ENCODE peak calls at places on chromosomes 4 and X, in five cellular contexts. Q is epithelial cell of esophagus, B is WTC11, J is GM12865, P is ovary. A is an unnamed sample.

GRCh38 chrX:53263597-53264094 is 17.7 kb downstream of the IQSEC2 start:
- DNase-seq in B (no peak), P (no peak), Q (peak), J (no peak), A (peak)

GRCh38 chr4:165079476-165079875 is 25.8 kb downstream of the TRIM75 start:
- DNase-seq in J (no peak), P (no peak), Q (peak), B (no peak), A (no peak)

GRCh38 chrX:106286053-106286650 is 118.0 kb downstream of the PWWP3B start:
- DNase-seq in B (no peak), P (no peak), J (no peak), Q (peak), A (no peak)

GRCh38 chr4:142815834-142816233 is 30.3 kb downstream of the INPP4B start:
- DNase-seq in J (peak), Q (peak), B (no peak), P (no peak), A (no peak)

GRCh38 chr4:85257817-85258216 is 217.1 kb upstream of the ARHGAP24 start:
- DNase-seq in B (no peak), J (no peak), P (no peak), Q (no peak), A (no peak)

GRCh38 chrX:101136235-101136634 is 38.2 kb downstream of the CENPI start:
- DNase-seq in B (no peak), Q (peak), J (no peak), P (no peak), A (no peak)

GRCh38 chr4:107046261-107046660 is 10.1 kb upstream of the DKK2 start:
- DNase-seq in Q (no peak), B (no peak), J (no peak), P (no peak), A (no peak)

GRCh38 chrX:132956421-132957210 is 1.8 kb downstream of the HS6ST2 start:
- DNase-seq in Q (no peak), P (peak), B (peak), J (no peak), A (no peak)

GRCh38 chr4:172104534-172104933 is 291.3 kb downstream of the GALNTL6 start:
- DNase-seq in B (no peak), P (no peak), J (no peak), Q (no peak), A (no peak)

GRCh38 chr4:19739101-19739651 is 512.5 kb upstream of the SLIT2 start:
- DNase-seq in J (no peak), Q (peak), B (no peak), P (no peak), A (no peak)

GRCh38 chr4:102230194-102230593 is 115.1 kb downstream of the SLC39A8 start:
- DNase-seq in J (no peak), B (no peak), Q (no peak), P (no peak), A (no peak)

GRCh38 chr4:104451573-104451972 is 43.1 kb downstream of the CXXC4 start:
- DNase-seq in P (no peak), B (no peak), Q (peak), J (peak), A (no peak)

GRCh38 chr4:79949186-79949585 is 123.8 kb downstream of the ANTXR2 start:
- DNase-seq in Q (no peak), P (no peak), J (no peak), B (no peak), A (no peak)

GRCh38 chr4:139559095-139559490 is 3.1 kb upstream of the SETD7 start:
- DNase-seq in B (no peak), P (no peak), Q (no peak), J (no peak), A (no peak)

GRCh38 chrX:68196939-68197791 is 236.1 kb downstream of the OPHN1 start:
- DNase-seq in J (peak), Q (peak), P (peak), B (peak), A (no peak)

GRCh38 chrX:150899191-150899757 is 806 bp upstream of the CD99L2 start:
- DNase-seq in Q (peak), J (peak), B (peak), P (peak), A (peak)

GRCh38 chr4:141301216-141301615 is 80.5 kb downstream of the ZNF330 start:
- DNase-seq in J (no peak), B (no peak), P (no peak), Q (no peak), A (no peak)

GRCh38 chr4:25213327-25213979 is 20.4 kb upstream of the PI4K2B start:
- DNase-seq in J (no peak), P (no peak), Q (no peak), B (no peak), A (no peak)

GRCh38 chrX:17792842-17793241 is 55.5 kb downstream of the SCML1 start:
- DNase-seq in J (no peak), B (no peak), P (no peak), Q (no peak), A (no peak)

GRCh38 chr4:165472943-165473676 is 94.3 kb downstream of the CPE start:
- DNase-seq in P (no peak), Q (no peak), B (no peak), J (no peak), A (no peak)

GRCh38 chr4:140088317-140088967 is 65.5 kb downstream of the MAML3 start:
- DNase-seq in Q (no peak), J (no peak), B (no peak), P (no peak), A (no peak)

GRCh38 chr4:125283702-125284279 is 31.0 kb upstream of the FAT4 start:
- DNase-seq in P (no peak), Q (peak), B (no peak), J (peak), A (no peak)

GRCh38 chr4:82360298-82361177 is 13.3 kb downstream of the HNRNPD start:
- DNase-seq in J (no peak), Q (peak), B (no peak), P (no peak), A (no peak)

DNA sequence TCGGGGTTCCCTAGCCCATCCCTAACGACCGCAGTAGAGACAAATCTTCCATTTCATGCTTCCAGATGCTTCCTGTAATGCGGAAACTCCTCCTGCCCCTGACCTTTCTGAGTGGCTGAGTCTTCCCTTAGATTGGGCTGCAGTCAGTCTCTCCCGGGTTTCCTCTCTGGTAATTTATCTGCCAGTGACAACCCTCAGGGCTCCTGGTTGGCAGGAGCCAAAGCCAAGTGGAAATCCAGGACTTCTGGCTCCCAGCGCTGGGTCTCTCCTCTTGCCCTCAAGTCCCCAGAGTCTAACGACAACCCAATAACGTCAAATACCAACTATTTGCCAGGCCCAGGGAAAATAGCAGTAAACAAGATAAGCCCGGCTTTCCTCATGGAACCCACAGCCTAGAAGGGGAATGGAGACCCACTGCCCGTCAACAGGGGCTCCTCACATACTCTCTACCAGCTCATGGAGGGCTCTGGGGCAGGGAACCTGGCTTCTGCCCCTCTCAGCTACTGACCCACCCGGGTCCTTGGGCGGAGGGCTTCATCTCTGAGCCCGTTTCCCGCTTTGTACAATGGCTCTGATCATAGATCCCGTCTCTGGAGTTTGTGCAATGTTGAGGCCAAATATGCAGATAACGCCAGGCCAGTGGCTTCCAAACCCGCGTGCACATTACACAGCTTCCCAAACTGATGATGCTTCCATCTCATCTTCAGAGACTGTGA is 1.1 kb upstream of the TBC1D14 start:
- DNase-seq in J (no peak), B (peak), P (no peak), Q (no peak), A (no peak)
- TF ChIP-seq CTCF in J (no peak), B (no peak), P (no peak), Q (no peak), A (no peak)

DNA sequence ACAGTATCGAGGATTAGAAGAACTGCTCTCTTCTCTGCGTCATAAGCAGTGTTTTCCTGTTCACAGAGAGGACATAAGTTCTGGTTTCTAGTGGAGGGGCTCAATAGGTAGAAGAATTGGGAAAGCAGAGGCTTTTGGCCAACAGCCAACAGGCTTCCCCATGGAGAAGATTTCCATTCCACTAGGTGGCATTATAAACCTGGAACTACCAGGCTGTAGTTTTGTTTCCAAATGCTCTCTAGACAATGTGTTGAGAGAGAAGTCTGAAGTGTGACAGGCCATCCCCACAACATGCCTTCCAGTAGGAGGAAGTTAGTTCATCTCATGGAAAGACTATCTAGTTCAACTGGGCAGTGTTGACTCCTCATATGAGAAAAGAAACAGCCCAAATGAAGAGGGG is 63.8 kb upstream of the ANXA10 start:
- DNase-seq in P (no peak), B (no peak), Q (peak), J (no peak), A (no peak)
- TF ChIP-seq CTCF in P (no peak), B (no peak), Q (peak), J (no peak), A (no peak)

GRCh38 chr4:168995537-168996295 is 14.3 kb downstream of the CBR4 start:
- DNase-seq in Q (peak), B (no peak), P (no peak), J (no peak), A (no peak)
- TF ChIP-seq CTCF in Q (peak), B (no peak), P (peak), J (no peak), A (no peak)

DNA sequence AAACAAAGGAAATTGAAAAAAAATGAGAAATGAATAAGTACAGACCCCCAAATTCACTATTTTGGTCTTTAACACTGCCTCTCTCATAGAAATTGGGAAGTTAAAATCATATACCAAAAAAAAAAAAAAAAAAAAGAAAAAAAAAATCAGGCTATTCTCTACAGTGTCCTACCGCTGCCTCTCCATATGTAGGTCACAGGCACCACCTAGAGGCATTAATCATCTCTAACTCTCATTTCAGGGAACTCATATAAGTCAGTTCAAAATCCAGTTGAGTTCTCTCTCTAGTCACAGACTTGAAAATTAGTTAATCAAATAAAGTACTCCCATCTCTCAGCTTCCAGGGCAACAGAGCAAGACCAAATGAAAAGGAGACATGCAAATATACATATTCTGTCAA is 47.9 kb downstream of the COX18 start:
- DNase-seq in B (no peak), J (peak), Q (peak), P (no peak), A (no peak)
- TF ChIP-seq CTCF in B (no peak), J (peak), Q (peak), P (no peak), A (no peak)

GRCh38 chrX:154526901-154527675 is 11.1 kb upstream of the FAM3A start:
- DNase-seq in B (peak), P (peak), J (peak), Q (peak), A (peak)
- TF ChIP-seq CTCF in B (no peak), P (peak), J (peak), Q (peak), A (peak)

GRCh38 chr4:31995943-31996901 is 1276.1 kb downstream of the PCDH7 start:
- DNase-seq in P (no peak), B (peak), Q (peak), J (no peak), A (no peak)
- TF ChIP-seq CTCF in P (no peak), B (no peak), Q (no peak), J (no peak), A (no peak)